ENCODE peak calls at places on chromosomes 7 and 10, in eight cellular contexts. K, V, U, Y, D, T, O and H are unnamed samples.

GRCh38 chr10:77247076-77247561 is 390.5 kb downstream of the KCNMA1 start:
- DNase-seq in U (no peak), V (no peak), Y (peak; percentile 93), D (peak; percentile 39), O (no peak), T (no peak), K (no peak), H (peak; percentile 72)

GRCh38 chr7:12757443-12757842 is 70.0 kb downstream of the ARL4A start:
- DNase-seq in T (no peak), Y (peak; percentile 91), O (no peak), K (no peak), V (peak; percentile 82), D (no peak), U (no peak), H (peak; percentile 46)

GRCh38 chr7:150367677-150368097 is 935 bp upstream of the REPIN1 start:
- DNase-seq in T (no peak), O (no peak), Y (no peak), D (no peak), K (no peak), V (no peak), U (no peak), H (no peak)

GRCh38 chr7:50330254-50330653 is 25.7 kb downstream of the IKZF1 start:
- DNase-seq in T (no peak), V (no peak), U (no peak), D (no peak), O (no peak), Y (no peak), K (no peak), H (no peak)

GRCh38 chr10:24457661-24458318 is 248.9 kb downstream of the KIAA1217 start:
- DNase-seq in U (no peak), Y (no peak), K (no peak), O (no peak), V (no peak), D (no peak), T (peak; percentile 12), H (peak; percentile 98)

GRCh38 chr10:96986200-96986856 is 154.2 kb downstream of the LCOR start:
- DNase-seq in K (no peak), Y (no peak), O (no peak), V (no peak), T (no peak), D (no peak), U (no peak), H (no peak)

GRCh38 chr10:4431114-4431862 is 394.7 kb upstream of the AKR1E2 start:
- DNase-seq in V (peak; percentile 66), U (no peak), Y (no peak), K (no peak), T (no peak), O (no peak), D (no peak), H (peak; percentile 92)

GRCh38 chr10:77104459-77104980 is 533.1 kb downstream of the KCNMA1 start:
- DNase-seq in D (peak; percentile 83), V (peak; percentile 76), U (no peak), T (peak; percentile 75), K (no peak), Y (peak; percentile 97), O (no peak), H (peak; percentile 97)

GRCh38 chr7:37297546-37297945 is 151.1 kb downstream of the ELMO1 start:
- DNase-seq in Y (no peak), O (no peak), T (no peak), V (no peak), D (no peak), K (no peak), U (no peak), H (no peak)

GRCh38 chr7:142785841-142786250 is 15.1 kb downstream of the PRSS2 start:
- DNase-seq in U (no peak), K (peak; percentile 85), Y (no peak), O (no peak), V (no peak), D (no peak), T (no peak), H (no peak)

GRCh38 chr7:151311294-151311864 is 30.2 kb upstream of the NUB1 start:
- DNase-seq in D (no peak), O (no peak), K (no peak), U (no peak), T (no peak), Y (no peak), V (no peak), H (peak; percentile 21)

GRCh38 chr7:139774376-139774775 is 3.4 kb downstream of the HIPK2 start:
- DNase-seq in T (peak; percentile 70), K (no peak), Y (peak; percentile 75), V (peak; percentile 90), U (no peak), D (no peak), O (no peak), H (peak; percentile 84)

GRCh38 chr7:110943686-110944350 is 147.1 kb upstream of the LRRN3 start:
- DNase-seq in V (peak; percentile 53), K (no peak), O (no peak), U (no peak), T (no peak), Y (no peak), D (no peak), H (no peak)

GRCh38 chr7:16644987-16645592 is 464 bp downstream of the ANKMY2 start:
- DNase-seq in O (peak; percentile 15), U (no peak), V (no peak), T (no peak), K (peak; percentile 10), Y (peak; percentile 54), D (peak; percentile 41), H (peak; percentile 52)

GRCh38 chr10:31288961-31289360 is 30.1 kb upstream of the ZEB1 start:
- DNase-seq in O (no peak), V (no peak), T (no peak), K (no peak), Y (peak; percentile 57), U (no peak), D (no peak), H (peak; percentile 89)

GRCh38 chr7:73822319-73823173 is 8.2 kb upstream of the CLDN4 start:
- DNase-seq in U (no peak), O (no peak), V (peak; percentile 99), T (peak; percentile 97), D (peak; percentile 76), Y (peak; percentile 90), K (no peak), H (peak; percentile 100)

GRCh38 chr7:722847-723246 is 3.7 kb upstream of the DNAAF5 start:
- DNase-seq in U (no peak), K (no peak), Y (no peak), T (no peak), V (no peak), D (no peak), O (no peak), H (no peak)

GRCh38 chr10:11424456-11425287 is 186.8 kb downstream of the USP6NL start:
- DNase-seq in T (peak; percentile 15), V (peak; percentile 41), O (peak; percentile 74), K (no peak), Y (peak; percentile 60), D (no peak), U (no peak), H (peak; percentile 28)

GRCh38 chr7:3605222-3605621 is 304.2 kb downstream of the SDK1 start:
- DNase-seq in V (no peak), K (no peak), O (no peak), Y (no peak), T (peak; percentile 12), U (no peak), D (no peak), H (no peak)

GRCh38 chr10:21501109-21501508 is 24.4 kb downstream of the SKIDA1 start:
- DNase-seq in K (no peak), Y (no peak), D (no peak), T (no peak), U (no peak), O (no peak), V (no peak), H (no peak)

GRCh38 chr7:51477819-51478218 is 161.2 kb upstream of the COBL start:
- DNase-seq in Y (no peak), V (no peak), T (no peak), D (no peak), O (no peak), U (no peak), K (no peak), H (no peak)

GRCh38 chr7:90564455-90564854 is 31.7 kb upstream of the CDK14 start:
- DNase-seq in O (no peak), D (no peak), K (no peak), T (no peak), Y (no peak), U (no peak), V (no peak), H (no peak)

GRCh38 chr10:88411772-88412349 is 171.3 kb downstream of the RNLS start:
- DNase-seq in T (no peak), U (no peak), D (no peak), V (no peak), Y (no peak), O (no peak), K (no peak), H (peak; percentile 42)

GRCh38 chr7:85023066-85023687 is 163.7 kb downstream of the SEMA3D start:
- DNase-seq in U (no peak), O (peak; percentile 3), D (no peak), V (peak; percentile 49), Y (peak; percentile 76), T (peak; percentile 36), K (peak; percentile 40), H (peak; percentile 34)

GRCh38 chr7:92520024-92520423 is 8.3 kb downstream of the PEX1 start:
- DNase-seq in U (no peak), V (no peak), T (no peak), O (no peak), Y (no peak), D (no peak), K (no peak), H (no peak)

GRCh38 chr10:112584276-112584675 is 137.3 kb downstream of the VTI1A start:
- DNase-seq in K (no peak), D (no peak), O (no peak), Y (no peak), T (no peak), V (peak; percentile 48), U (no peak), H (no peak)

GRCh38 chr7:39248041-39248692 is 270.5 kb downstream of the POU6F2 start:
- DNase-seq in U (no peak), K (no peak), O (no peak), T (no peak), V (no peak), D (no peak), Y (no peak), H (no peak)

GRCh38 chr7:30450123-30450982 is 28.2 kb downstream of the NOD1 start:
- DNase-seq in T (no peak), O (no peak), Y (no peak), V (no peak), K (no peak), D (no peak), U (no peak), H (no peak)